ENCODE peak calls at places on chromosomes 16 and 17, in five cellular contexts. One of them, this sample, is unnamed.

GRCh38 chr17:50361561-50362480 is 11.2 kb downstream of the MRPL27 start:
- DNase-seq in GM12892: peak
- DNase-seq in H1: peak
- DNase-seq in GM12878: no peak
- DNase-seq in K562: peak
- DNase-seq in this sample: peak

GRCh38 chr17:68497885-68498319 is 14.3 kb upstream of the PRKAR1A start:
- DNase-seq in GM12892: peak
- DNase-seq in H1: no peak
- DNase-seq in GM12878: peak
- DNase-seq in K562: no peak
- DNase-seq in this sample: peak

GRCh38 chr17:39219647-39220154 is 6.0 kb downstream of the STAC2 start:
- DNase-seq in GM12892: no peak
- DNase-seq in H1: no peak
- DNase-seq in GM12878: no peak
- DNase-seq in K562: no peak
- DNase-seq in this sample: no peak

GRCh38 chr16:79159650-79160049 is 440.9 kb downstream of the MAF start:
- DNase-seq in GM12892: no peak
- DNase-seq in H1: no peak
- DNase-seq in GM12878: no peak
- DNase-seq in K562: no peak
- DNase-seq in this sample: no peak

GRCh38 chr16:29662729-29663019 is 373 bp upstream of the SPN start:
- DNase-seq in GM12892: peak
- DNase-seq in H1: no peak
- DNase-seq in GM12878: peak
- DNase-seq in K562: no peak
- DNase-seq in this sample: no peak

GRCh38 chr17:75584358-75585175 is 3.0 kb upstream of the MYO15B start:
- DNase-seq in GM12892: no peak
- DNase-seq in H1: no peak
- DNase-seq in GM12878: no peak
- DNase-seq in K562: no peak
- DNase-seq in this sample: no peak

GRCh38 chr17:10156579-10157488 is 41.6 kb downstream of the GAS7 start:
- DNase-seq in GM12892: peak
- DNase-seq in H1: no peak
- DNase-seq in GM12878: peak
- DNase-seq in K562: no peak
- DNase-seq in this sample: peak

GRCh38 chr17:45440161-45440859 is 7.6 kb upstream of the ARHGAP27 start:
- DNase-seq in GM12892: no peak
- DNase-seq in H1: no peak
- DNase-seq in GM12878: no peak
- DNase-seq in K562: peak
- DNase-seq in this sample: no peak

GRCh38 chr16:90057738-90058173 is 19.4 kb downstream of the PRDM7 start:
- DNase-seq in GM12892: no peak
- DNase-seq in H1: no peak
- DNase-seq in GM12878: no peak
- DNase-seq in K562: peak
- DNase-seq in this sample: no peak

DNA sequence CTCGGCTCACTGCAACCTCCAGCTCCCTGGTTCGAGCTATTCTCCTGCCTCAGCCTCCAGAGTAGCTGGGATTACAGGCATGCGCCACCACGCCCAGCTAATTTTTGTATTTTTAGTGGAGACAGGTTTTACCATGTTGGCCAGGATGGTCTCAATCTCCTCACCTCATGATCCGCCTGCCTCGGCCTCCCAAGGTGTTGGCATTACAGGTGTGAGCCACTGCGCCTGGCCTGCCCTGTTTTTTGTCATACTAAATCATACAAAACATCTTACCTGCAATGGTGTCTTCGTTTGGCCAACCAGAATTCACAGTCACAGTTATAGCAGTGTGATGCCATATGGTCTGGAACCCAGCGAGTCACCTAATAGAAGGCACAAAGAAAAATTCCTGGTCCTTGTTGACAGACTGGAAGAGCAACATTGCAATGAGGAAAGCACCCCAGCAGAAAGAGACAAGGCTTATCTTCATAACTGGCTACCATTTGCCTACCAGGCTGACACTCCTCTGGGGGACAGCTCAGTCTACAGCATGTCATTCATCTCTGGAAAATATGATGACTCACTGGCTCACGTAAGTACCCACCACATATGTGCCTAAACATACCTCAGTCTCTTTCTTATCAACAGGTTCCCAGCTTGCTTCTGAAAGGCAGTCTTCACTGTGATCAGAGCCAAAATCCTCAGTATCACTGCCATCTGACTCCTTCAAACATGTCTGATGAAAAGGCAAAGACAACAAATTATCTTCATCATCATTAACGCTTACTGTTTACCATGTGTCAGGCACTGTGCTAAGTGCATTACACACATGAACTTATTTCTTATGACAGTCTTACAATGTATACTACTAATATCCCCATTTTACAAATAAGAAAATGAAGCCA is 4.3 kb upstream of the HSF5 start:
- DNase-seq in GM12892: no peak
- DNase-seq in H1: no peak
- DNase-seq in GM12878: no peak
- DNase-seq in K562: peak
- DNase-seq in this sample: no peak
- TF ChIP-seq TAF1 in GM12892: no peak
- TF ChIP-seq TAF1 in H1: no peak
- TF ChIP-seq TAF1 in GM12878: no peak
- TF ChIP-seq TAF1 in K562: peak
- TF ChIP-seq TAF1 in this sample: no peak

GRCh38 chr16:1779741-1780676 is 2.4 kb downstream of the SPSB3 start:
- DNase-seq in GM12892: no peak
- DNase-seq in H1: no peak
- DNase-seq in GM12878: no peak
- DNase-seq in K562: no peak
- DNase-seq in this sample: no peak
- TF ChIP-seq POLR2A in GM12892: peak
- TF ChIP-seq POLR2A in H1: no peak
- TF ChIP-seq POLR2A in GM12878: peak
- TF ChIP-seq POLR2A in K562: peak
- TF ChIP-seq POLR2A in this sample: no peak

GRCh38 chr16:57030346-57030902 is 41.1 kb downstream of the NLRC5 start:
- DNase-seq in GM12892: no peak
- DNase-seq in H1: no peak
- DNase-seq in GM12878: no peak
- DNase-seq in K562: no peak
- DNase-seq in this sample: no peak
- TF ChIP-seq POLR2AphosphoS5 in GM12892: no peak
- TF ChIP-seq POLR2AphosphoS5 in H1: no peak
- TF ChIP-seq POLR2AphosphoS5 in GM12878: no peak
- TF ChIP-seq POLR2AphosphoS5 in K562: no peak
- TF ChIP-seq POLR2AphosphoS5 in this sample: no peak

GRCh38 chr16:1132431-1132830 is 20.5 kb upstream of the CACNA1H start:
- DNase-seq in GM12892: no peak
- DNase-seq in H1: no peak
- DNase-seq in GM12878: no peak
- DNase-seq in K562: no peak
- DNase-seq in this sample: no peak

GRCh38 chr16:1129106-1129960 is 23.6 kb upstream of the CACNA1H start:
- DNase-seq in GM12892: no peak
- DNase-seq in H1: no peak
- DNase-seq in GM12878: no peak
- DNase-seq in K562: no peak
- DNase-seq in this sample: no peak

GRCh38 chr16:1130382-1130781 is 22.5 kb upstream of the CACNA1H start:
- DNase-seq in GM12892: no peak
- DNase-seq in H1: no peak
- DNase-seq in GM12878: no peak
- DNase-seq in K562: no peak
- DNase-seq in this sample: no peak

GRCh38 chr16:1133271-1133670 is 19.6 kb upstream of the CACNA1H start:
- DNase-seq in GM12892: no peak
- DNase-seq in H1: no peak
- DNase-seq in GM12878: no peak
- DNase-seq in K562: no peak
- DNase-seq in this sample: no peak

GRCh38 chr16:1131378-1131994 is 21.4 kb upstream of the CACNA1H start:
- DNase-seq in GM12892: no peak
- DNase-seq in H1: no peak
- DNase-seq in GM12878: no peak
- DNase-seq in K562: no peak
- DNase-seq in this sample: no peak
- TF ChIP-seq TAF1 in GM12892: no peak
- TF ChIP-seq TAF1 in H1: no peak
- TF ChIP-seq TAF1 in GM12878: no peak
- TF ChIP-seq TAF1 in K562: no peak
- TF ChIP-seq TAF1 in this sample: no peak

GRCh38 chr16:11105038-11105903 is 150.7 kb downstream of the SOCS1 start:
- DNase-seq in GM12892: peak
- DNase-seq in H1: no peak
- DNase-seq in GM12878: peak
- DNase-seq in K562: peak
- DNase-seq in this sample: no peak
- TF ChIP-seq POLR2A in GM12892: peak
- TF ChIP-seq POLR2A in H1: no peak
- TF ChIP-seq POLR2A in GM12878: peak
- TF ChIP-seq POLR2A in K562: no peak
- TF ChIP-seq POLR2A in this sample: peak

DNA sequence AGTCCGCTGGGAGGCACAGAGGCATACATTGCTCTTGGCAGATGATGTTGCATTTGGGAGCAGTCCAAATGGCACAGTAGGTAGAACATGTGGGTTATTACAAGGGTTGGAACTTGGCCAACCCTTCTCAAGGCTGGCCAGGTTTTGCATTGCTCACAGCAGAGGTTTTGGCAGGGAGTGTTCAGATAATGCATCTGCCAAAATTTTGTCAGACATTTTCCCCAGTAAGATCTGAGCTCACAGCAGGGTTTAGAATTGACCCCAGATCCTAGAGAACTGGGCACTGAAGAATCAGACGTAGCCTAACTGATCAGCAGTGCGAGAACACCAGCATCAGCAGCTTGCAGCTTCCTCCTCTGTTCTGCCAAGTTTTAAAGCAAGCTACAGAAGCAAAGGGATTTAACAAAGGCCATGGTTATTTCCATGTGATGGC is 468.8 kb upstream of the KIF2B start:
- DNase-seq in GM12892: no peak
- DNase-seq in H1: no peak
- DNase-seq in GM12878: no peak
- DNase-seq in K562: no peak
- DNase-seq in this sample: no peak
- TF ChIP-seq POLR2AphosphoS5 in GM12892: no peak
- TF ChIP-seq POLR2AphosphoS5 in H1: no peak
- TF ChIP-seq POLR2AphosphoS5 in GM12878: no peak
- TF ChIP-seq POLR2AphosphoS5 in K562: no peak
- TF ChIP-seq POLR2AphosphoS5 in this sample: no peak

GRCh38 chr17:47853616-47854015 is 2.7 kb upstream of the SP6 start:
- DNase-seq in GM12892: no peak
- DNase-seq in H1: no peak
- DNase-seq in GM12878: no peak
- DNase-seq in K562: no peak
- DNase-seq in this sample: no peak
- TF ChIP-seq TAF1 in GM12892: no peak
- TF ChIP-seq TAF1 in H1: no peak
- TF ChIP-seq TAF1 in GM12878: no peak
- TF ChIP-seq TAF1 in K562: no peak
- TF ChIP-seq TAF1 in this sample: no peak

This sample was measured in GM12891.